ENCODE peak calls at places on chromosomes 7 and 10, in nine cellular contexts. W, T, U, B, I, C, Q, M and G are unnamed samples.

GRCh38 chr7:90749774-90750173 is 153.7 kb downstream of the CDK14 start:
- DNase-seq in W (peak; percentile 30), T (no peak), U (no peak), B (no peak), I (peak; percentile 12), C (no peak), Q (no peak), M (no peak), G (no peak)

GRCh38 chr7:155198901-155199845 is 98.5 kb upstream of the INSIG1 start:
- DNase-seq in W (peak; percentile 37), T (no peak), U (no peak), B (no peak), I (peak; percentile 33), C (no peak), Q (peak; percentile 51), M (no peak), G (no peak)

GRCh38 chr10:72275351-72276012 is 1.8 kb downstream of the DDIT4 start:
- DNase-seq in W (no peak), T (no peak), U (no peak), B (no peak), I (peak; percentile 45), C (no peak), Q (no peak), M (peak; percentile 72), G (peak; percentile 55)

GRCh38 chr10:116836902-116837513 is 12.3 kb upstream of the ENO4 start:
- DNase-seq in W (no peak), T (no peak), U (no peak), B (no peak), I (no peak), C (no peak), Q (no peak), M (no peak), G (no peak)

GRCh38 chr7:55464422-55464821 is 99.3 kb downstream of the LANCL2 start:
- DNase-seq in W (peak; percentile 22), T (no peak), U (no peak), B (no peak), I (no peak), C (no peak), Q (no peak), M (no peak), G (no peak)

GRCh38 chr10:104028146-104028545 is 57.5 kb downstream of the COL17A1 start:
- DNase-seq in W (peak; percentile 3), T (no peak), U (no peak), B (no peak), I (peak; percentile 59), C (peak; percentile 38), Q (no peak), M (no peak), G (peak; percentile 56)

GRCh38 chr10:133378251-133379096 is 588 bp upstream of the PAOX start:
- DNase-seq in W (peak; percentile 7), T (peak; percentile 53), U (peak; percentile 72), B (peak; percentile 56), I (peak; percentile 45), C (peak; percentile 46), Q (peak; percentile 70), M (peak; percentile 94), G (peak; percentile 66)

GRCh38 chr10:121690152-121690551 is 91.9 kb upstream of the FGFR2 start:
- DNase-seq in W (no peak), T (no peak), U (no peak), B (no peak), I (no peak), C (no peak), Q (no peak), M (no peak), G (no peak)

GRCh38 chr7:152856351-152856750 is 96.8 kb downstream of the ACTR3B start:
- DNase-seq in W (no peak), T (no peak), U (no peak), B (no peak), I (no peak), C (no peak), Q (no peak), M (no peak), G (no peak)

GRCh38 chr7:122082670-122083069 is 61.4 kb downstream of the AASS start:
- DNase-seq in W (no peak), T (no peak), U (no peak), B (no peak), I (no peak), C (no peak), Q (no peak), M (no peak), G (no peak)

GRCh38 chr7:148590533-148590932 is at the start of gene C7orf33:
- DNase-seq in W (no peak), T (no peak), U (no peak), B (no peak), I (no peak), C (no peak), Q (no peak), M (no peak), G (no peak)
- TF ChIP-seq CTCF in W (no peak), T (no peak), U (no peak), B (no peak), I (no peak), C (no peak), Q (no peak), M (no peak), G (no peak)

GRCh38 chr7:92246363-92247101 is 758 bp downstream of the ANKIB1 start:
- DNase-seq in W (no peak), T (peak; percentile 12), U (peak; percentile 15), B (no peak), I (peak; percentile 14), C (peak; percentile 25), Q (peak; percentile 49), M (no peak), G (peak; percentile 34)

GRCh38 chr7:92242972-92243371 is 2.7 kb downstream of the KRIT1 start:
- DNase-seq in W (no peak), T (no peak), U (no peak), B (no peak), I (no peak), C (no peak), Q (no peak), M (no peak), G (no peak)

GRCh38 chr7:92250603-92251002 is 4.8 kb downstream of the ANKIB1 start:
- DNase-seq in W (no peak), T (no peak), U (no peak), B (no peak), I (no peak), C (no peak), Q (no peak), M (no peak), G (no peak)

GRCh38 chr7:92244803-92245486 is 769 bp downstream of the KRIT1 start:
- DNase-seq in W (peak; percentile 15), T (no peak), U (no peak), B (no peak), I (no peak), C (no peak), Q (no peak), M (no peak), G (no peak)

GRCh38 chr7:92245487-92246362 is at the start of the genes ANKIB1 and KRIT1:
- DNase-seq in W (peak; percentile 70), T (peak; percentile 83), U (peak; percentile 87), B (peak; percentile 89), I (peak; percentile 90), C (peak; percentile 79), Q (peak; percentile 89), M (peak; percentile 95), G (peak; percentile 91)
- TF ChIP-seq CTCF in W (peak; percentile 48), T (no peak), U (no peak), B (peak; percentile 20), I (no peak), C (no peak), Q (peak; percentile 20), M (no peak), G (no peak)

GRCh38 chr10:126218174-126218573 is 170.1 kb downstream of the ADAM12 start:
- DNase-seq in W (no peak), T (no peak), U (no peak), B (no peak), I (no peak), C (no peak), Q (no peak), M (no peak), G (no peak)

GRCh38 chr10:126216221-126216701 is 172.0 kb downstream of the ADAM12 start:
- DNase-seq in W (peak; percentile 24), T (no peak), U (no peak), B (no peak), I (no peak), C (no peak), Q (no peak), M (no peak), G (no peak)

GRCh38 chr10:126212653-126213052 is 175.6 kb downstream of the ADAM12 start:
- DNase-seq in W (no peak), T (no peak), U (no peak), B (no peak), I (no peak), C (no peak), Q (no peak), M (no peak), G (no peak)

GRCh38 chr10:126215767-126216166 is 172.5 kb downstream of the ADAM12 start:
- DNase-seq in W (no peak), T (no peak), U (no peak), B (no peak), I (no peak), C (no peak), Q (no peak), M (no peak), G (no peak)

DNA sequence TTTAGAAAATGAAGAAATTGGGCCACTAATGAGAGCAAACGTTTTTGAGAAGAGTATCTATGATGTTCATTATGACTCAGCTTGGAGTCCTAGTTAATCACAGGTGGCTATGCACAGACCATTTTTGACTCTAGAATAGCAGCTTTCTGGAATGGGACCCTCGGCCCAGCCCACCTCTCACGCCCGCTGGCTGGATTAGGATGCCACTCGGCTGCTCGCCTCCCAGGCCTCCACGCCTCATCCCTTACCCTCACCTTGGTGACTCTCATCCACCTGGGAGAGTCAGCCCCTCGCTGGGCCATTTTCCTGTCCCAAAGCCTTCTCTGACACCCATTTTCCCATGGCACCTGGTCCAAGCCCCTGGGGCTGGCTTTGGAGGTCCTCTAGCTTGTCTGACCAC is 173.6 kb downstream of the ADAM12 start:
- DNase-seq in W (no peak), T (no peak), U (no peak), B (no peak), I (no peak), C (no peak), Q (no peak), M (no peak), G (no peak)
- TF ChIP-seq CTCF in W (no peak), T (no peak), U (no peak), B (no peak), I (no peak), C (no peak), Q (no peak), M (no peak), G (no peak)

GRCh38 chr10:91978585-91978984 is 55.0 kb downstream of the BTAF1 start:
- DNase-seq in W (no peak), T (no peak), U (no peak), B (no peak), I (no peak), C (no peak), Q (no peak), M (no peak), G (no peak)

GRCh38 chr10:91977501-91977900 is 53.9 kb downstream of the BTAF1 start:
- DNase-seq in W (no peak), T (no peak), U (no peak), B (no peak), I (no peak), C (no peak), Q (no peak), M (no peak), G (no peak)

GRCh38 chr10:91987397-91988037 is 63.9 kb downstream of the BTAF1 start:
- DNase-seq in W (no peak), T (no peak), U (no peak), B (no peak), I (no peak), C (no peak), Q (no peak), M (no peak), G (no peak)

GRCh38 chr10:91980319-91980718 is 56.7 kb downstream of the BTAF1 start:
- DNase-seq in W (no peak), T (no peak), U (no peak), B (no peak), I (no peak), C (no peak), Q (no peak), M (no peak), G (no peak)

GRCh38 chr10:91983403-91983802 is 59.8 kb downstream of the BTAF1 start:
- DNase-seq in W (no peak), T (no peak), U (no peak), B (no peak), I (no peak), C (no peak), Q (no peak), M (no peak), G (no peak)
- TF ChIP-seq CTCF in W (no peak), T (no peak), U (no peak), B (no peak), I (no peak), C (no peak), Q (no peak), M (no peak), G (no peak)